ENCODE peak calls at places on chromosomes 6 and 20, in seven cellular contexts. K, W, C, P, S, T and M are unnamed samples.

GRCh38 chr6:109853426-109853825 is 124.7 kb upstream of the GPR6 start:
- DNase-seq in K (no peak), W (no peak), C (no peak), P (no peak), S (no peak), T (no peak), M (no peak)

GRCh38 chr6:37492236-37493046 is 7.3 kb downstream of the CCDC167 start:
- DNase-seq in K (no peak), W (no peak), C (no peak), P (no peak), S (no peak), T (no peak), M (no peak)

GRCh38 chr6:14542670-14543366 is 425.2 kb downstream of the CD83 start:
- DNase-seq in K (peak), W (no peak), C (no peak), P (no peak), S (peak), T (no peak), M (no peak)

GRCh38 chr6:142822882-142823578 is 121.9 kb downstream of the HIVEP2 start:
- DNase-seq in K (no peak), W (peak), C (peak), P (peak), S (no peak), T (peak), M (no peak)

GRCh38 chr6:136640132-136640915 is 90.1 kb upstream of the MAP7 start:
- DNase-seq in K (no peak), W (no peak), C (no peak), P (no peak), S (no peak), T (no peak), M (no peak)

GRCh38 chr20:18983796-18984195 is 170.2 kb downstream of the SCP2D1 start:
- DNase-seq in K (no peak), W (no peak), C (no peak), P (no peak), S (no peak), T (no peak), M (no peak)

GRCh38 chr6:2819115-2819514 is 22.5 kb downstream of the SERPINB1 start:
- DNase-seq in K (no peak), W (no peak), C (no peak), P (no peak), S (no peak), T (no peak), M (no peak)

GRCh38 chr6:112443666-112444065 is 96.5 kb downstream of the RFPL4B start:
- DNase-seq in K (no peak), W (no peak), C (no peak), P (no peak), S (no peak), T (no peak), M (no peak)

GRCh38 chr6:75759207-75759606 is 10.2 kb downstream of the MYO6 start:
- DNase-seq in K (no peak), W (no peak), C (no peak), P (no peak), S (no peak), T (no peak), M (no peak)

GRCh38 chr6:30719356-30719755 is 796 bp upstream of the TUBB start:
- DNase-seq in K (no peak), W (no peak), C (no peak), P (no peak), S (no peak), T (no peak), M (no peak)

GRCh38 chr6:17381429-17382147 is 11.8 kb upstream of the CAP2 start:
- DNase-seq in K (no peak), W (no peak), C (no peak), P (no peak), S (no peak), T (no peak), M (no peak)

GRCh38 chr6:27651371-27651732 is 178.4 kb upstream of the ZNF184 start:
- DNase-seq in K (peak), W (peak), C (no peak), P (peak), S (no peak), T (no peak), M (no peak)

GRCh38 chr6:17869010-17869752 is 118.3 kb downstream of the KIF13A start:
- DNase-seq in K (no peak), W (no peak), C (no peak), P (no peak), S (no peak), T (no peak), M (no peak)

GRCh38 chr6:83215131-83216047 is 22.2 kb downstream of the RWDD2A start:
- DNase-seq in K (peak), W (peak), C (peak), P (peak), S (peak), T (no peak), M (peak)

GRCh38 chr6:127349980-127350379 is 6.6 kb upstream of the ECHDC1 start:
- DNase-seq in K (no peak), W (no peak), C (no peak), P (no peak), S (no peak), T (no peak), M (no peak)

GRCh38 chr6:118776607-118777549 is 117.1 kb upstream of the ASF1A start:
- DNase-seq in K (peak), W (peak), C (peak), P (peak), S (peak), T (peak), M (peak)

GRCh38 chr6:28683945-28684538 is 158.4 kb downstream of the GPX5 start:
- DNase-seq in K (peak), W (peak), C (peak), P (peak), S (no peak), T (no peak), M (peak)

GRCh38 chr6:152957796-152958195 is 25.0 kb downstream of the FBXO5 start:
- DNase-seq in K (no peak), W (no peak), C (no peak), P (no peak), S (no peak), T (no peak), M (no peak)

GRCh38 chr6:44297063-44298038 is 15.8 kb downstream of the AARS2 start:
- DNase-seq in K (no peak), W (peak), C (peak), P (peak), S (no peak), T (peak), M (no peak)

GRCh38 chr6:11810039-11810541 is 31.5 kb upstream of the ADTRP start:
- DNase-seq in K (no peak), W (peak), C (no peak), P (peak), S (no peak), T (no peak), M (no peak)

GRCh38 chr6:15948930-15949900 is 179.7 kb upstream of the MYLIP start:
- DNase-seq in K (no peak), W (peak), C (no peak), P (peak), S (no peak), T (no peak), M (peak)

GRCh38 chr6:8074213-8074612 is 10.0 kb upstream of the BLOC1S5 start:
- DNase-seq in K (no peak), W (no peak), C (no peak), P (no peak), S (no peak), T (no peak), M (no peak)

GRCh38 chr6:43035495-43036194 is 14.2 kb downstream of the RRP36 start:
- DNase-seq in K (no peak), W (no peak), C (no peak), P (no peak), S (no peak), T (no peak), M (no peak)

GRCh38 chr20:14488756-14489479 is 151.5 kb upstream of the FLRT3 start:
- DNase-seq in K (no peak), W (no peak), C (no peak), P (no peak), S (no peak), T (no peak), M (no peak)

GRCh38 chr6:145112711-145113148 is 622.6 kb downstream of the EPM2A start:
- DNase-seq in K (no peak), W (no peak), C (no peak), P (no peak), S (no peak), T (no peak), M (no peak)

GRCh38 chr20:51275816-51276215 is 252.9 kb upstream of the KCNG1 start:
- DNase-seq in K (no peak), W (no peak), C (no peak), P (no peak), S (no peak), T (no peak), M (no peak)

GRCh38 chr6:32081168-32081624 is 27.9 kb downstream of the TNXB start:
- DNase-seq in K (no peak), W (peak), C (no peak), P (no peak), S (no peak), T (no peak), M (no peak)

GRCh38 chr6:37994238-37994637 is 174.7 kb downstream of the ZFAND3 start:
- DNase-seq in K (no peak), W (no peak), C (no peak), P (no peak), S (no peak), T (no peak), M (no peak)

GRCh38 chr6:1516742-1517520 is 92.8 kb upstream of the FOXC1 start:
- DNase-seq in K (no peak), W (no peak), C (no peak), P (no peak), S (no peak), T (no peak), M (no peak)

GRCh38 chr20:61297981-61298380 is 45.9 kb downstream of the CDH4 start:
- DNase-seq in K (no peak), W (no peak), C (no peak), P (no peak), S (no peak), T (no peak), M (no peak)

GRCh38 chr20:42150230-42150629 is 532.1 kb upstream of the CHD6 start:
- DNase-seq in K (no peak), W (no peak), C (no peak), P (no peak), S (no peak), T (no peak), M (no peak)

GRCh38 chr6:11273406-11274065 is 41.1 kb upstream of the NEDD9 start:
- DNase-seq in K (no peak), W (no peak), C (no peak), P (no peak), S (no peak), T (no peak), M (no peak)

GRCh38 chr6:120129228-120129627 is 779.7 kb upstream of the MAN1A1 start:
- DNase-seq in K (no peak), W (no peak), C (no peak), P (no peak), S (no peak), T (no peak), M (no peak)

GRCh38 chr6:157376706-157377230 is 4.2 kb upstream of the ZDHHC14 start:
- DNase-seq in K (no peak), W (no peak), C (no peak), P (no peak), S (no peak), T (no peak), M (no peak)

GRCh38 chr6:41846666-41847237 is 48.4 kb downstream of the USP49 start:
- DNase-seq in K (peak), W (peak), C (peak), P (peak), S (peak), T (peak), M (peak)

GRCh38 chr6:105105094-105105493 is 74.7 kb downstream of the POPDC3 start:
- DNase-seq in K (no peak), W (no peak), C (no peak), P (no peak), S (no peak), T (no peak), M (no peak)

GRCh38 chr20:36149012-36149411 is 5.5 kb upstream of the EPB41L1 start:
- DNase-seq in K (no peak), W (no peak), C (no peak), P (no peak), S (no peak), T (no peak), M (no peak)

GRCh38 chr6:167652042-167652700 is 174.5 kb upstream of the AFDN start:
- DNase-seq in K (no peak), W (no peak), C (no peak), P (no peak), S (no peak), T (no peak), M (no peak)

GRCh38 chr6:156686429-156686939 is 90.7 kb upstream of the ARID1B start:
- DNase-seq in K (no peak), W (no peak), C (peak), P (peak), S (no peak), T (no peak), M (peak)

GRCh38 chr6:71080793-71081192 is 123.9 kb upstream of the B3GAT2 start:
- DNase-seq in K (no peak), W (no peak), C (no peak), P (no peak), S (no peak), T (no peak), M (no peak)
- TF ChIP-seq SP1 in K (no peak), W (no peak), C (no peak), P (no peak), S (no peak), T (no peak), M (no peak)

GRCh38 chr20:58715709-58716475 is 23.3 kb downstream of the NPEPL1 start:
- DNase-seq in K (no peak), W (no peak), C (no peak), P (no peak), S (no peak), T (peak), M (no peak)
- TF ChIP-seq SP1 in K (no peak), W (no peak), C (no peak), P (no peak), S (no peak), T (no peak), M (no peak)

GRCh38 chr6:155418017-155418749 is 37.5 kb downstream of the NOX3 start:
- DNase-seq in K (no peak), W (no peak), C (no peak), P (no peak), S (peak), T (no peak), M (no peak)
- TF ChIP-seq SP1 in K (no peak), W (no peak), C (no peak), P (no peak), S (no peak), T (no peak), M (no peak)

GRCh38 chr20:43542674-43543073 is 16.2 kb upstream of the SGK2 start:
- DNase-seq in K (no peak), W (no peak), C (no peak), P (no peak), S (no peak), T (no peak), M (no peak)

GRCh38 chr20:43548273-43548880 is 10.4 kb upstream of the SGK2 start:
- DNase-seq in K (no peak), W (no peak), C (no peak), P (no peak), S (no peak), T (no peak), M (no peak)

GRCh38 chr20:43543138-43543537 is 15.7 kb upstream of the SGK2 start:
- DNase-seq in K (no peak), W (no peak), C (no peak), P (no peak), S (no peak), T (no peak), M (no peak)

GRCh38 chr20:43544501-43544900 is 14.3 kb upstream of the SGK2 start:
- DNase-seq in K (no peak), W (no peak), C (no peak), P (no peak), S (no peak), T (no peak), M (no peak)

DNA sequence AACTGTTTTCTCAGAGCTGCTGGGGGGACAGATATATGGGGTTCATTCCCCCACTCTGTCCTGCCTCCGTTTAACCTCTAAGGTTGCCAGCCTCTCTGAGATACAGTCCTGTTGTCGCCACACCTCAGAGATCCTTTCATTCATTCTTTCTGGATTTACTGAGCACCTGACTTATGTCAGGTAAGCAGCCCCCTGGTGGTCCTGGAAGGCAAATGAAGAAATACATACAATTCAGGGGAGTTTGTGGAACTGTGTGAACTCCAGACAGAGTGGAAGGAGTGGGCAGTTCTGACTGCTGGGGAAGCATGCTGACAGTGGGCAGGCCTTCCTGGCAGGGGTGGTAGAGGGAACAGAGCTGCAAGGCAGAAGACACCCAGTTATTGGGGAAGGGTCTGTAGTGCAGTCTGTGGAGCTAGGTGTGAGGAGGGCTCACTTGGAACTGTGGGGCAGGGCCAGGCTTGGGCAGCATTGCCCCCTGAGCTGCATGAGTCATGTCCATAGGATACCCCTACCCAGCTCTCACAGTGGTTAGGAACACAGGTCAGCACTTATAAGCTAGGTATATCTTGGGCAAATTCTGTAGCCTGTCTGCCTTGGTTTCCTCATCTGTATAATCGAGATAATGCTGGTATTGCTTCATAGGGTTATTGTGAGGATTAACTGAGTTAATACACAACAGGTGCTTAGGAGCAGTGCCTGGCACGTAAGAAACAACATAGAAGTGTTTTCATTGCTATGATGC is 12.8 kb upstream of the SGK2 start:
- DNase-seq in K (no peak), W (no peak), C (no peak), P (no peak), S (no peak), T (no peak), M (no peak)
- TF ChIP-seq SP1 in K (no peak), W (no peak), C (no peak), P (no peak), S (no peak), T (no peak), M (no peak)

DNA sequence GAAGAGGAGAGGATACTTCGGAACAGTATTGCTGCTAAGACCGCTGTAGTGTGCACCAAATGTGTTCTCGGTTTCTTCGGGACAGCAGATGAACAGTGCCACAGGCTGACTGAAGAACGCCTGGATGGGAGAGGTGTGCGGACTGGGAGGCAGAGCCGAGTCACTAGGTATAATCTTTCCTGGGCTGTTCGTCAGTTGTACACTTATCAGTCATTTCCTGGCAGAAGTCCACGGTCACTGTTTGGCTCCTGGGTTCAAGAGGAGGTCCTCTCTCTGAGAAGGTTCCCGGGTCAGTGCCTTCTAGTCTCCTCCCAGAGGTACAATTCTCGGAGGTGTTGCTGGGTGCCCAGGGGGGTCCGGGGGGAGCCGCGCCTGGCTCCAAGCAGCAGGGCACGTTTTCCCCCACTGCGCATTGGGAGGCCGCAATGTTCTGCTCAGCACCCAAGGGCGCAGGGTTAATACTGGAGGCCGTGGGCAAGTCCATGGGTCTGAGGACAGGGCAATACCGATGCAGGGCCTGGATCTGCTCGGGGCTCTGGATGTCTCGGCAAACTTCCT is 38.1 kb downstream of the GJA10 start:
- DNase-seq in K (no peak), W (no peak), C (no peak), P (no peak), S (no peak), T (peak), M (no peak)
- TF ChIP-seq SP1 in K (no peak), W (no peak), C (no peak), P (no peak), S (no peak), T (no peak), M (no peak)

DNA sequence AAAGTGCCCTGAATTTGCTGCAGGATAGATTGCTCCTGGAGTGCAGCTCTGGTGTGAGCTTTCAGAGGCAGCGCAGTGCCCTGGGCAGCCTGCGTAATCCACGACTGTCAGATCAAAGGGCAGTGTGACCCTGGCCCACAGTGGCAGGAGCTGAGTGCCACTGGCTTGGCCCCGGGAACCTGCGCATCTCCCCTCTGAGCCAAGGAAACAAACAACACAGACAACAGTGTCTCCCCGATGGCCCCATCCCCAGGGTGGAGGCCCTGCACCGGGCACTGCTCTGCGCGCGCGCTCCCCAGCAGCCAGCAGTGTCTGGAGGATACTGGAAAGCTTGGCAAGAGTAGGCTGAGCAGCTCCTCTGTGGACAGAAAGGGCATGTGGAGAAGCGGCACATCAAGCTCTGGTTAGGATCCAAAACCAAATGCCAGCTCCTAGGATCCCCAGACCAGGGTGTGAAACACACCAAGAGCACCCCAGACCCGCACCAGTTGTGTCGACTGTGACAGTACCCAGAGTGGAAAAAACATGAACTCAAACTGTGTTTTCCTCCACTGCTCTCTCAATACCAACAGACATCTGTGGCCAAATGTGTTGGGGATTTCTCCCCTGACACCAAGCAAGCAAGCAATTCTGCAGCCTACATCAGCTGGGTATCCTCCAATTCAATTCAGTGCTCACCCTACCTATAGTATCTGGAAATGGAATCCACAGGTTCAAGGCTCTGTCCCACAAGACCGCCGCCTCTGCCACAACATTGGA is 26.7 kb downstream of the RBCK1 start:
- DNase-seq in K (no peak), W (no peak), C (peak), P (no peak), S (no peak), T (no peak), M (no peak)
- TF ChIP-seq SP1 in K (no peak), W (no peak), C (no peak), P (no peak), S (no peak), T (no peak), M (no peak)

GRCh38 chr6:116246089-116246488 is 7.8 kb downstream of the TSPYL4 start:
- DNase-seq in K (no peak), W (no peak), C (no peak), P (no peak), S (no peak), T (no peak), M (no peak)
- TF ChIP-seq SP1 in K (no peak), W (no peak), C (no peak), P (no peak), S (no peak), T (no peak), M (no peak)

GRCh38 chr20:8756410-8756809 is 312.5 kb upstream of the PLCB4 start:
- DNase-seq in K (peak), W (no peak), C (no peak), P (no peak), S (no peak), T (no peak), M (peak)
- TF ChIP-seq SP1 in K (no peak), W (no peak), C (no peak), P (no peak), S (no peak), T (no peak), M (no peak)